ENCODE peak calls at places on chromosome 20, in seven cellular contexts. S is uterus, G is transverse colon, H is heart left ventricle, R is GM12878, M is HCT116, D is HepG2. N is an unnamed sample.

GRCh38 chr20:35575958-35576357 is 34.1 kb downstream of the ERGIC3 start:
- DNase-seq in S (no peak), G (peak), H (no peak), R (no peak), M (no peak), D (peak), N (no peak)

GRCh38 chr20:43138061-43138860 is 51.4 kb downstream of the PTPRT start:
- DNase-seq in S (no peak), G (no peak), H (no peak), R (no peak), M (no peak), D (peak), N (no peak)

GRCh38 chr20:4025679-4026078 is 10.3 kb upstream of the RNF24 start:
- DNase-seq in S (no peak), G (no peak), H (no peak), R (no peak), M (no peak), D (no peak), N (no peak)

GRCh38 chr20:10309326-10309725 is 90.7 kb downstream of the SNAP25 start:
- DNase-seq in S (no peak), G (no peak), H (no peak), R (no peak), M (no peak), D (no peak), N (no peak)

GRCh38 chr20:6686171-6686570 is 81.3 kb upstream of the BMP2 start:
- DNase-seq in S (no peak), G (no peak), H (no peak), R (no peak), M (no peak), D (no peak), N (no peak)

GRCh38 chr20:10521068-10521834 is 86.1 kb downstream of the SLX4IP start:
- DNase-seq in S (no peak), G (no peak), H (no peak), R (no peak), M (no peak), D (peak), N (no peak)

GRCh38 chr20:8709627-8710026 is 359.3 kb upstream of the PLCB4 start:
- DNase-seq in S (no peak), G (no peak), H (no peak), R (no peak), M (no peak), D (no peak), N (no peak)

GRCh38 chr20:52457826-52458225 is 266.2 kb upstream of the ZFP64 start:
- DNase-seq in S (no peak), G (no peak), H (no peak), R (no peak), M (no peak), D (no peak), N (no peak)

GRCh38 chr20:59835448-59836395 is 97.7 kb downstream of the SYCP2 start:
- DNase-seq in S (peak), G (peak), H (peak), R (no peak), M (no peak), D (no peak), N (peak)

GRCh38 chr20:52972965-52973819 is 1.0 kb downstream of the TSHZ2 start:
- DNase-seq in S (peak), G (no peak), H (no peak), R (no peak), M (no peak), D (no peak), N (no peak)

GRCh38 chr20:61847420-61847748 is 218.3 kb downstream of the TAF4 start:
- DNase-seq in S (no peak), G (no peak), H (no peak), R (no peak), M (no peak), D (no peak), N (no peak)

GRCh38 chr20:11059659-11060058 is 385.9 kb upstream of the JAG1 start:
- DNase-seq in S (no peak), G (no peak), H (no peak), R (no peak), M (no peak), D (no peak), N (no peak)

GRCh38 chr20:10555865-10556308 is 117.9 kb downstream of the JAG1 start:
- DNase-seq in S (no peak), G (no peak), H (no peak), R (no peak), M (no peak), D (peak), N (no peak)

GRCh38 chr20:59830107-59831023 is 103.1 kb downstream of the SYCP2 start:
- DNase-seq in S (no peak), G (no peak), H (no peak), R (no peak), M (no peak), D (no peak), N (no peak)

GRCh38 chr20:41664584-41664983 is 46.4 kb upstream of the CHD6 start:
- DNase-seq in S (no peak), G (no peak), H (no peak), R (peak), M (peak), D (peak), N (no peak)

GRCh38 chr20:10653593-10654288 is 20.1 kb downstream of the JAG1 start:
- DNase-seq in S (peak), G (peak), H (peak), R (peak), M (no peak), D (no peak), N (no peak)

GRCh38 chr20:23666189-23666588 is 22.6 kb downstream of the CST4 start:
- DNase-seq in S (no peak), G (no peak), H (no peak), R (no peak), M (no peak), D (no peak), N (no peak)

GRCh38 chr20:10609276-10609675 is 64.5 kb downstream of the JAG1 start:
- DNase-seq in S (peak), G (no peak), H (peak), R (no peak), M (no peak), D (no peak), N (peak)

GRCh38 chr20:50085481-50086365 is 27.2 kb downstream of the UBE2V1 start:
- DNase-seq in S (peak), G (peak), H (no peak), R (no peak), M (peak), D (peak), N (peak)

GRCh38 chr20:49825521-49826033 is 12.9 kb downstream of the SLC9A8 start:
- DNase-seq in S (no peak), G (no peak), H (no peak), R (no peak), M (no peak), D (peak), N (no peak)

GRCh38 chr20:62354811-62355341 is 12.2 kb downstream of the LAMA5 start:
- DNase-seq in S (no peak), G (no peak), H (peak), R (no peak), M (no peak), D (no peak), N (no peak)

GRCh38 chr20:52481443-52481842 is 289.9 kb upstream of the ZFP64 start:
- DNase-seq in S (no peak), G (no peak), H (no peak), R (no peak), M (no peak), D (no peak), N (no peak)

GRCh38 chr20:48523191-48523757 is 304.5 kb downstream of the PREX1 start:
- DNase-seq in S (no peak), G (no peak), H (no peak), R (no peak), M (peak), D (peak), N (peak)

GRCh38 chr20:32648761-32649615 is 24.8 kb downstream of the C20orf203 start:
- DNase-seq in S (no peak), G (no peak), H (no peak), R (no peak), M (peak), D (no peak), N (no peak)

GRCh38 chr20:51937780-51938179 is 135.5 kb upstream of the SALL4 start:
- DNase-seq in S (no peak), G (no peak), H (no peak), R (no peak), M (no peak), D (no peak), N (no peak)

GRCh38 chr20:51661609-51662178 is 106.5 kb downstream of the ATP9A start:
- DNase-seq in S (no peak), G (no peak), H (no peak), R (no peak), M (peak), D (peak), N (no peak)

GRCh38 chr20:3728876-3729275 is 3.6 kb upstream of the HSPA12B start:
- DNase-seq in S (no peak), G (no peak), H (no peak), R (no peak), M (no peak), D (no peak), N (no peak)

GRCh38 chr20:20621191-20621590 is 91.3 kb downstream of the RALGAPA2 start:
- DNase-seq in S (no peak), G (no peak), H (no peak), R (no peak), M (no peak), D (no peak), N (no peak)

GRCh38 chr20:35004051-35004725 is 48.5 kb downstream of the MYH7B start:
- DNase-seq in S (peak), G (peak), H (peak), R (no peak), M (no peak), D (no peak), N (no peak)

GRCh38 chr20:57749131-57749690 is 39.4 kb upstream of the PMEPA1 start:
- DNase-seq in S (no peak), G (no peak), H (no peak), R (no peak), M (no peak), D (no peak), N (no peak)

GRCh38 chr20:52994184-52994970 is 22.2 kb downstream of the TSHZ2 start:
- DNase-seq in S (no peak), G (no peak), H (no peak), R (no peak), M (no peak), D (no peak), N (no peak)

GRCh38 chr20:23132293-23132929 is 46.3 kb upstream of the CD93 start:
- DNase-seq in S (no peak), G (no peak), H (no peak), R (no peak), M (no peak), D (no peak), N (no peak)

GRCh38 chr20:44908987-44909871 is 631 bp upstream of the PABPC1L start:
- DNase-seq in S (no peak), G (no peak), H (no peak), R (no peak), M (no peak), D (no peak), N (no peak)

GRCh38 chr20:8156603-8157079 is 24.6 kb downstream of the PLCB1 start:
- DNase-seq in S (no peak), G (no peak), H (no peak), R (peak), M (peak), D (peak), N (no peak)

GRCh38 chr20:1118004-1118335 is 432 bp upstream of the PSMF1 start:
- DNase-seq in S (no peak), G (no peak), H (no peak), R (no peak), M (no peak), D (no peak), N (no peak)

GRCh38 chr20:62741191-62741676 is 32.6 kb downstream of the NTSR1 start:
- DNase-seq in S (no peak), G (no peak), H (peak), R (no peak), M (no peak), D (no peak), N (no peak)

GRCh38 chr20:35192071-35192872 is 20.4 kb downstream of the PROCR start:
- DNase-seq in S (no peak), G (no peak), H (no peak), R (no peak), M (no peak), D (no peak), N (no peak)

GRCh38 chr20:4656491-4656890 is 65.2 kb upstream of the PRND start:
- DNase-seq in S (no peak), G (no peak), H (no peak), R (no peak), M (no peak), D (no peak), N (no peak)

GRCh38 chr20:50913976-50914375 is 17.3 kb downstream of the ADNP start:
- DNase-seq in S (no peak), G (no peak), H (no peak), R (no peak), M (no peak), D (no peak), N (no peak)

GRCh38 chr20:1505361-1505760 is 14.1 kb upstream of the SIRPB2 start:
- DNase-seq in S (no peak), G (no peak), H (no peak), R (no peak), M (no peak), D (no peak), N (no peak)

GRCh38 chr20:38805502-38805957 is at the start of gene PPP1R16B:
- DNase-seq in S (peak), G (peak), H (peak), R (no peak), M (no peak), D (no peak), N (no peak)
- TF ChIP-seq POLR2A in S (peak), G (peak), H (no peak), R (peak), M (no peak), D (no peak), N (peak)

GRCh38 chr20:16966276-16966880 is 218.2 kb downstream of the OTOR start:
- DNase-seq in S (no peak), G (no peak), H (no peak), R (no peak), M (no peak), D (no peak), N (no peak)

GRCh38 chr20:16968099-16968498 is 219.9 kb downstream of the OTOR start:
- DNase-seq in S (no peak), G (no peak), H (no peak), R (no peak), M (no peak), D (no peak), N (no peak)

GRCh38 chr20:16974855-16975162 is 226.7 kb downstream of the OTOR start:
- DNase-seq in S (no peak), G (no peak), H (no peak), R (no peak), M (no peak), D (no peak), N (no peak)

GRCh38 chr20:16974080-16974854 is 226.1 kb downstream of the OTOR start:
- DNase-seq in S (no peak), G (no peak), H (no peak), R (no peak), M (no peak), D (no peak), N (no peak)

GRCh38 chr20:16970751-16971150 is 222.6 kb downstream of the OTOR start:
- DNase-seq in S (no peak), G (no peak), H (no peak), R (no peak), M (no peak), D (no peak), N (no peak)
- H3K27ac ChIP-seq in S (no peak), G (no peak), H (no peak), R (no peak), M (no peak), D (no peak), N (no peak)

GRCh38 chr20:31595654-31596411 is 9.3 kb upstream of the ID1 start:
- DNase-seq in S (peak), G (peak), H (peak), R (no peak), M (peak), D (peak), N (peak)
- TF ChIP-seq POLR2A in S (peak), G (peak), H (no peak), R (no peak), M (peak), D (peak), N (peak)

DNA sequence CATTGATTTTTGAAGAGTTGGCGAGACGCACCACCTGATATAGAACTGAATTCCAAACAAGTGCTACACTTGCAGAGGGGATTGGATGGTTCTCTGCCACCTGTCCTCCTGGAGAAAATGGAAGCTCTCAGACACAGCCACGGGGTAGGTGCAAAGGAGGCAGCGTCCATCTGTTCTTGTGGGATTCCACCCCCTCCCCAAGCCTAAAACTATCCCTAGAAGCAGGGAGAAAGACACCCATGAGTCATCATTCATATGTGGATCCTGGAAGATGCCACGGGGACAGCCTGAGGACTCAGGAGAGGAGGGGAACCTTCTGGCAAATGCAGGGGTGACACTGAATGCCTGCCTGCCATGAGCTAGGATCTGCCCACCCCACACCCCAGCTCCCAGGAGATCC is 171.3 kb upstream of the CST7 start:
- DNase-seq in S (no peak), G (no peak), H (no peak), R (no peak), M (no peak), D (no peak), N (no peak)
- H3K27ac ChIP-seq in S (no peak), G (no peak), H (no peak), R (no peak), M (no peak), D (no peak), N (no peak)